ENCODE peak calls at places on chromosomes 1 and 21, in six cellular contexts. M, D, B, F, K and G are unnamed samples.
A peak's percentile ranks its signal among the peaks of the same experiment; 100 is the strongest.

GRCh38 chr1:41649445-41650175 is 165.1 kb upstream of the EDN2 start:
- DNase-seq in F (no peak), B (no peak), M (no peak), D (no peak), K (no peak), G (peak; percentile 55)

GRCh38 chr1:154129392-154129970 is 25.4 kb downstream of the NUP210L start:
- DNase-seq in F (no peak), M (no peak), D (peak; percentile 47), B (no peak), K (no peak), G (no peak)

GRCh38 chr1:207823880-207824566 is 72.2 kb downstream of the CD46 start:
- DNase-seq in D (peak; percentile 97), F (peak; percentile 88), M (peak; percentile 49), B (peak; percentile 87), K (peak; percentile 86), G (peak; percentile 97)

GRCh38 chr1:227938276-227938675 is 9.5 kb downstream of the WNT9A start:
- DNase-seq in B (no peak), K (no peak), D (no peak), F (no peak), M (no peak), G (no peak)

GRCh38 chr1:198155253-198155652 is 1.5 kb upstream of the NEK7 start:
- DNase-seq in D (peak; percentile 74), M (no peak), K (no peak), F (no peak), B (no peak), G (no peak)

GRCh38 chr1:53321366-53321765 is 6.5 kb downstream of the LRP8 start:
- DNase-seq in F (peak; percentile 20), K (peak; percentile 52), M (no peak), D (no peak), B (no peak), G (no peak)

GRCh38 chr1:203320546-203321272 is 15.4 kb downstream of the BTG2 start:
- DNase-seq in M (peak; percentile 96), D (peak; percentile 53), K (peak; percentile 99), B (peak; percentile 85), F (peak; percentile 73), G (peak; percentile 73)

GRCh38 chr1:179709841-179710329 is 33.2 kb upstream of the FAM163A start:
- DNase-seq in M (no peak), K (peak; percentile 32), F (no peak), D (peak; percentile 66), B (no peak), G (no peak)

GRCh38 chr1:27931184-27931583 is 3.6 kb upstream of the SMPDL3B start:
- DNase-seq in B (no peak), D (no peak), K (no peak), M (peak; percentile 22), F (no peak), G (no peak)

GRCh38 chr1:23103001-23103879 is 65.4 kb downstream of the LUZP1 start:
- DNase-seq in D (peak; percentile 59), B (no peak), K (peak; percentile 36), M (peak; percentile 14), F (no peak), G (no peak)

GRCh38 chr1:98030483-98030882 is 109.6 kb upstream of the DPYD start:
- DNase-seq in F (no peak), K (no peak), M (no peak), B (no peak), D (peak; percentile 58), G (no peak)

GRCh38 chr1:2152914-2153313 is 41.7 kb downstream of the FAAP20 start:
- DNase-seq in M (no peak), F (no peak), B (no peak), K (no peak), D (no peak), G (no peak)

GRCh38 chr1:100883963-100884362 is 10.7 kb downstream of the EXTL2 start:
- DNase-seq in F (no peak), K (no peak), D (peak; percentile 74), B (no peak), M (no peak), G (no peak)

GRCh38 chr1:225448146-225448805 is 20.4 kb upstream of the LBR start:
- DNase-seq in D (no peak), B (no peak), K (no peak), M (no peak), F (no peak), G (peak; percentile 73)

GRCh38 chr1:8136766-8137165 is 110.7 kb upstream of the ERRFI1 start:
- DNase-seq in B (no peak), F (no peak), D (no peak), M (no peak), K (no peak), G (no peak)

GRCh38 chr1:232413674-232414073 is 216.3 kb downstream of the SIPA1L2 start:
- DNase-seq in B (no peak), M (no peak), K (no peak), F (no peak), D (no peak), G (no peak)

GRCh38 chr1:20729155-20729931 is 3.2 kb downstream of the SH2D5 start:
- DNase-seq in B (no peak), K (no peak), M (no peak), D (no peak), F (no peak), G (peak; percentile 70)

GRCh38 chr1:182601416-182601786 is 2.8 kb downstream of the RGS16 start:
- DNase-seq in F (peak; percentile 71), K (peak; percentile 92), M (peak; percentile 70), B (peak; percentile 76), D (peak; percentile 89), G (no peak)

GRCh38 chr1:113452921-113453770 is 62.8 kb downstream of the MAGI3 start:
- DNase-seq in F (no peak), M (peak; percentile 14), D (peak; percentile 63), K (peak; percentile 32), B (peak; percentile 29), G (no peak)

GRCh38 chr21:29155118-29155932 is 24.9 kb downstream of the MAP3K7CL start:
- DNase-seq in B (no peak), K (no peak), F (peak; percentile 63), D (peak; percentile 76), M (no peak), G (peak; percentile 88)

GRCh38 chr21:29335720-29336119 is 37.0 kb downstream of the BACH1 start:
- DNase-seq in B (no peak), M (no peak), K (no peak), F (no peak), D (peak; percentile 73), G (no peak)

GRCh38 chr1:25338188-25338981 is at the start of gene TMEM50A:
- DNase-seq in K (peak; percentile 87), B (peak; percentile 91), D (peak; percentile 91), F (peak; percentile 92), M (peak; percentile 86), G (peak; percentile 94)

GRCh38 chr1:25343872-25344271 is 5.7 kb downstream of the TMEM50A start:
- DNase-seq in F (no peak), K (no peak), D (peak; percentile 87), M (no peak), B (no peak), G (no peak)

GRCh38 chr1:25347556-25347955 is 9.4 kb downstream of the TMEM50A start:
- DNase-seq in M (no peak), K (no peak), B (no peak), F (no peak), D (no peak), G (no peak)

GRCh38 chr1:25341746-25342145 is 3.6 kb downstream of the TMEM50A start:
- DNase-seq in D (no peak), F (no peak), B (no peak), M (no peak), K (no peak), G (no peak)

DNA sequence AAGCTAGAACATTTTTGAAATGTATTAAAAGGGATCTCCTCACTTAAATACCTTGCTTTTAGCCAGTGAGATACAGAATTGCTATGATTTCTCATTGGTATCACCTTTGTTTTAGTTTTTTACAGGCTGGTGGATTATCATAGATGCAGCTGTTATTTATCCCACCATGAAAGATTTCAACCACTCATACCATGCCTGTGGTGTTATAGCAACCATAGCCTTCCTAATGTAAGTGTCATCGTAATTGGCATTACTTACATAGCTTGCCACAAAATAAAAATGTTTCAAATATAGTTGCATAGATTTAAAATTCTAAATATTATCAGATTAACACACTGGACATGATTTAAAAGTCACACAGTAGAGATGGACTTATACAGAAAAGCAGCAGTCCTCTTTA is 4.7 kb downstream of the TMEM50A start:
- DNase-seq in B (no peak), F (no peak), M (no peak), D (peak; percentile 54), K (no peak), G (no peak)
- H3K27ac ChIP-seq in B (no peak overlapping the region), F (no peak overlapping the region), M (no peak overlapping the region), D (peak overlapping the region; percentile 83), K (no peak overlapping the region), G (no peak overlapping the region)

GRCh38 chr1:200037501-200037900 is 10.0 kb downstream of the NR5A2 start:
- DNase-seq in K (no peak), D (no peak), F (no peak), M (no peak), B (no peak), G (no peak)

GRCh38 chr1:200038987-200039848 is 11.7 kb downstream of the NR5A2 start:
- DNase-seq in D (peak; percentile 64), F (no peak), K (peak; percentile 31), M (peak; percentile 39), B (peak; percentile 46), G (peak; percentile 72)

GRCh38 chr1:200039849-200040479 is 12.5 kb downstream of the NR5A2 start:
- DNase-seq in D (no peak), F (no peak), K (no peak), M (no peak), B (no peak), G (peak; percentile 41)

GRCh38 chr1:200037904-200038644 is 10.6 kb downstream of the NR5A2 start:
- DNase-seq in F (no peak), K (no peak), M (no peak), B (no peak), D (no peak), G (no peak)

DNA sequence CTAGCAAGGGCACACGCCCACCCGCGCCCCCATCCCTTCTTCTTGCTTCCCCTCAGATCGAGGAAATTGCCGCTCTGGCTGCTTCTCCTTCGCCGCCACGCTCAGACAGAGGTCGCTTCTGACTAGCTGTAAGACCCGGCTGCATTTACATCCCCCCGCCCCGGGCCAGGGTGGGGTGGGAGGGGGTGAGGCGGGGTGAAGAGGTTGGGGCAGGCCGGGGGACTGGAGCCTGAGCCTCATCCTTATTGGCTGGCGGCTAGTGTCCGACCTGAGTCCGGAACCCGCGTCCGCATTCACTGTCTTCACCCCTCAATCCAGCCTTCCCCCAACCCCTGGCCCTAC is 11.1 kb downstream of the NR5A2 start:
- DNase-seq in F (no peak), D (no peak), M (no peak), B (no peak), K (no peak), G (peak; percentile 65)
- H3K4me3 ChIP-seq in F (peak overlapping the region; percentile 60), D (peak overlapping the region; percentile 73), M (peak overlapping the region; percentile 37), B (peak overlapping the region; percentile 70), K (peak overlapping the region; percentile 68), G (peak overlapping the region; percentile 69)

DNA sequence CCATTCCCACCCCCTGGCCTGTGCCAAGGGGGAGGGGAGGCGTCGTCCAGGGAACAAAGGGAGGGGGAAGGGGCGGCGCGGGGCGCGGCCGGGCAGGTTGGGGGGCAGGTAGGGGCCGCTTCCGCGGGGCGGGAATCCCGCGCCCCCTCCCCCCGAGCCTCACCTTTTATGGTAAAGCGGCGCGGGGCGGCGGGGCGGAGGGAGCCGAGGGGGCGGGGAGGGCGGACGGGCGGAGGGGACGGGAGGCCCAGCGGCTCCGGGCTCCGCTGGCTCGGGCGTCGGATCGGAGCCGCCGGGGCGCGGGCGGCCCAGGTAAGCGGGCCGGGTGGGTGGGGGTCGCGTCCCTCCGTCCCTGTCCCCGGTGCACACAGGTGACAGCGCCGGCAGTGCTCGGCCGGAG is at the start of gene FBLIM1:
- DNase-seq in K (no peak), B (no peak), M (no peak), F (no peak), D (peak; percentile 49), G (no peak)
- H3K27ac ChIP-seq in K (no peak within 1 kb of the TSS), B (peak within 1 kb of the TSS; percentile 84), M (no peak within 1 kb of the TSS), F (peak within 1 kb of the TSS; percentile 76), D (peak within 1 kb of the TSS; percentile 23), G (peak within 1 kb of the TSS; percentile 99)

GRCh38 chr1:60699304-60699703 is 383.1 kb upstream of the NFIA start:
- DNase-seq in B (no peak), F (no peak), D (no peak), K (no peak), M (no peak), G (no peak)
- H3K4me3 ChIP-seq in B (no peak overlapping the region), F (no peak overlapping the region), D (no peak overlapping the region), K (no peak overlapping the region), M (no peak overlapping the region), G (no peak overlapping the region)